ENCODE peak calls at places on chromosomes 16 and 17, in ten cellular contexts. One of them, this sample, is unnamed.

GRCh38 chr17:37651846-37652245 is 8.6 kb upstream of the DDX52 start:
- DNase-seq in K562: no peak
- DNase-seq in right lobe of liver: no peak
- DNase-seq in lower lobe of right lung: no peak
- DNase-seq in stomach: no peak
- DNase-seq in right atrium auricular region: no peak
- DNase-seq in mesendoderm: no peak
- DNase-seq in heart right ventricle: no peak
- DNase-seq in tibial nerve: no peak
- DNase-seq in breast epithelium: no peak
- DNase-seq in this sample: no peak

GRCh38 chr17:37698132-37698615 is 46.7 kb downstream of the HNF1B start:
- DNase-seq in breast epithelium: no peak
- DNase-seq in right lobe of liver: no peak
- DNase-seq in right atrium auricular region: no peak
- DNase-seq in K562: no peak
- DNase-seq in lower lobe of right lung: no peak
- DNase-seq in stomach: no peak
- DNase-seq in tibial nerve: no peak
- DNase-seq in mesendoderm: no peak
- DNase-seq in heart right ventricle: no peak
- DNase-seq in this sample: no peak

GRCh38 chr16:89476811-89477261 is 13.5 kb downstream of the ANKRD11 start:
- DNase-seq in stomach: no peak
- DNase-seq in lower lobe of right lung: no peak
- DNase-seq in mesendoderm: no peak
- DNase-seq in breast epithelium: no peak
- DNase-seq in right lobe of liver: no peak
- DNase-seq in heart right ventricle: no peak
- DNase-seq in right atrium auricular region: no peak
- DNase-seq in K562: no peak
- DNase-seq in tibial nerve: no peak
- DNase-seq in this sample: no peak

GRCh38 chr17:36188891-36189306 is 7.7 kb downstream of the CCL3L1 start:
- DNase-seq in right lobe of liver: no peak
- DNase-seq in mesendoderm: no peak
- DNase-seq in tibial nerve: no peak
- DNase-seq in lower lobe of right lung: peak; percentile 73
- DNase-seq in K562: no peak
- DNase-seq in right atrium auricular region: no peak
- DNase-seq in heart right ventricle: peak; percentile 56
- DNase-seq in breast epithelium: peak; percentile 74
- DNase-seq in stomach: no peak
- DNase-seq in this sample: no peak

GRCh38 chr17:77657821-77658220 is 300.7 kb upstream of the TNRC6C start:
- DNase-seq in tibial nerve: no peak
- DNase-seq in K562: no peak
- DNase-seq in breast epithelium: no peak
- DNase-seq in right atrium auricular region: no peak
- DNase-seq in stomach: no peak
- DNase-seq in lower lobe of right lung: no peak
- DNase-seq in right lobe of liver: no peak
- DNase-seq in heart right ventricle: no peak
- DNase-seq in mesendoderm: no peak
- DNase-seq in this sample: no peak

GRCh38 chr17:78719630-78720298 is 62.3 kb downstream of the CYTH1 start:
- DNase-seq in breast epithelium: no peak
- DNase-seq in right atrium auricular region: no peak
- DNase-seq in right lobe of liver: no peak
- DNase-seq in stomach: no peak
- DNase-seq in K562: no peak
- DNase-seq in mesendoderm: no peak
- DNase-seq in heart right ventricle: no peak
- DNase-seq in lower lobe of right lung: no peak
- DNase-seq in tibial nerve: no peak
- DNase-seq in this sample: no peak

GRCh38 chr17:80750263-80750662 is 205.6 kb downstream of the RPTOR start:
- DNase-seq in tibial nerve: no peak
- DNase-seq in lower lobe of right lung: no peak
- DNase-seq in right atrium auricular region: no peak
- DNase-seq in right lobe of liver: no peak
- DNase-seq in K562: no peak
- DNase-seq in stomach: no peak
- DNase-seq in breast epithelium: no peak
- DNase-seq in mesendoderm: no peak
- DNase-seq in heart right ventricle: no peak
- DNase-seq in this sample: no peak

GRCh38 chr16:64711026-64711425 is 410.8 kb downstream of the CDH11 start:
- DNase-seq in right atrium auricular region: no peak
- DNase-seq in breast epithelium: no peak
- DNase-seq in mesendoderm: no peak
- DNase-seq in right lobe of liver: no peak
- DNase-seq in tibial nerve: no peak
- DNase-seq in heart right ventricle: no peak
- DNase-seq in K562: no peak
- DNase-seq in lower lobe of right lung: no peak
- DNase-seq in stomach: no peak
- DNase-seq in this sample: no peak

GRCh38 chr17:72121164-72122001 is 563 bp downstream of the SOX9 start:
- DNase-seq in mesendoderm: peak; percentile 63
- DNase-seq in lower lobe of right lung: peak; percentile 61
- DNase-seq in right lobe of liver: peak; percentile 56
- DNase-seq in K562: no peak
- DNase-seq in tibial nerve: no peak
- DNase-seq in stomach: peak; percentile 50
- DNase-seq in heart right ventricle: peak; percentile 44
- DNase-seq in right atrium auricular region: peak; percentile 66
- DNase-seq in breast epithelium: no peak
- DNase-seq in this sample: no peak

GRCh38 chr16:1610071-1610840 is 1.6 kb downstream of the IFT140 start:
- DNase-seq in tibial nerve: peak; percentile 76
- DNase-seq in breast epithelium: peak; percentile 84
- DNase-seq in stomach: peak; percentile 93
- DNase-seq in K562: peak; percentile 89
- DNase-seq in lower lobe of right lung: peak; percentile 91
- DNase-seq in mesendoderm: peak; percentile 96
- DNase-seq in heart right ventricle: peak; percentile 86
- DNase-seq in right lobe of liver: peak; percentile 87
- DNase-seq in right atrium auricular region: peak; percentile 90
- DNase-seq in this sample: peak; percentile 90

GRCh38 chr16:50275428-50276127 is 9.2 kb downstream of the ADCY7 start:
- DNase-seq in K562: no peak
- DNase-seq in mesendoderm: no peak
- DNase-seq in lower lobe of right lung: no peak
- DNase-seq in tibial nerve: no peak
- DNase-seq in stomach: no peak
- DNase-seq in heart right ventricle: no peak
- DNase-seq in right atrium auricular region: no peak
- DNase-seq in breast epithelium: no peak
- DNase-seq in right lobe of liver: no peak
- DNase-seq in this sample: no peak

DNA sequence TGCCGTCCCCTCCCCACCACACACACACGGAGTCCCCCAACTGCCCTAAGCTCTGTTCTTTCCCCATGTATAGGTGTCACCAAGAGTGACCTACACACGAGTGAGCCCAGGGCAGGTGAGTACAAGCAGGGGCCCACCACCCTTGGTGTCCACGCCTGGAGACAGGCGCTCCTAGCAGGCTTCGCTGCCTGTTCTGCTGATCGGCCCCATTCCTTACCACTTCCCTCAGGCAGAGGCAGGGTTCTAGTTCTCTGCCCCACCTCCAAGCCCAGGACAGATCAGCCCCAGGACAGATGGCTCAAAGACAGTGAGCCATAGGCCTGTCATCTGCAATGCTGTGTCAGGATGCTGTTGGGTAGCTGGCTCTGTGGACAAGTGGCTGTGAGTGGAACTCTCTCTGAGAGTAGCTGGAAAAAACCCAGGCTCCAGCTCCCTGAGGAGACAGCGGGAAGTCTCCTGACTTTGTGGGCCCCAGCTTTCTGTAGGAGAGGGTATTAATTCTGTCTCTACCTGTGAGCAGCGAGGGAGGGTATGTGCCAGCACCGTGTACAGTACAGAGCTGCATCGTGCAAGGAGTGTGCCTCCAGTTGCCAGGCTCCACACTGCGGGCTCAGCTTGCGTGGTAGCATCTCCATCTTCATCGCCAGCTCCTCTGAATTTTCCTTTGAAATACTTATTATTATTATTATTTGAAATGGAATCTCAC is 897 bp downstream of the TP53I13 start:
- DNase-seq in heart right ventricle: peak; percentile 20
- DNase-seq in mesendoderm: peak; percentile 38
- DNase-seq in right atrium auricular region: peak; percentile 59
- DNase-seq in breast epithelium: peak; percentile 16
- DNase-seq in tibial nerve: peak; percentile 12
- DNase-seq in lower lobe of right lung: no peak
- DNase-seq in K562: no peak
- DNase-seq in right lobe of liver: peak; percentile 28
- DNase-seq in stomach: no peak
- DNase-seq in this sample: no peak
- H3K4me1 ChIP-seq in heart right ventricle: peaks cover 22% of the 10 kb centered on the region
- H3K4me1 ChIP-seq in mesendoderm: peaks cover 4% of the 10 kb centered on the region
- H3K4me1 ChIP-seq in right atrium auricular region: peaks cover 53% of the 10 kb centered on the region
- H3K4me1 ChIP-seq in breast epithelium: peaks cover 8% of the 10 kb centered on the region
- H3K4me1 ChIP-seq in tibial nerve: peaks cover 72% of the 10 kb centered on the region
- H3K4me1 ChIP-seq in lower lobe of right lung: peaks cover 48% of the 10 kb centered on the region
- H3K4me1 ChIP-seq in K562: peaks cover 3% of the 10 kb centered on the region
- H3K4me1 ChIP-seq in right lobe of liver: peaks cover 3% of the 10 kb centered on the region
- H3K4me1 ChIP-seq in stomach: peaks cover 43% of the 10 kb centered on the region
- H3K4me1 ChIP-seq in this sample: peaks cover 24% of the 10 kb centered on the region

GRCh38 chr16:85222151-85222863 is 110.0 kb upstream of the CIBAR2 start:
- DNase-seq in right lobe of liver: no peak
- DNase-seq in K562: no peak
- DNase-seq in breast epithelium: no peak
- DNase-seq in stomach: no peak
- DNase-seq in tibial nerve: no peak
- DNase-seq in right atrium auricular region: no peak
- DNase-seq in heart right ventricle: no peak
- DNase-seq in mesendoderm: peak; percentile 72
- DNase-seq in lower lobe of right lung: no peak
- DNase-seq in this sample: no peak
- H3K27ac ChIP-seq in right lobe of liver: no peak overlapping the region
- H3K27ac ChIP-seq in K562: no peak overlapping the region
- H3K27ac ChIP-seq in breast epithelium: no peak overlapping the region
- H3K27ac ChIP-seq in stomach: no peak overlapping the region
- H3K27ac ChIP-seq in tibial nerve: no peak overlapping the region
- H3K27ac ChIP-seq in right atrium auricular region: no peak overlapping the region
- H3K27ac ChIP-seq in heart right ventricle: no peak overlapping the region
- H3K27ac ChIP-seq in mesendoderm: no peak overlapping the region
- H3K27ac ChIP-seq in lower lobe of right lung: no peak overlapping the region
- H3K27ac ChIP-seq in this sample: no peak overlapping the region

DNA sequence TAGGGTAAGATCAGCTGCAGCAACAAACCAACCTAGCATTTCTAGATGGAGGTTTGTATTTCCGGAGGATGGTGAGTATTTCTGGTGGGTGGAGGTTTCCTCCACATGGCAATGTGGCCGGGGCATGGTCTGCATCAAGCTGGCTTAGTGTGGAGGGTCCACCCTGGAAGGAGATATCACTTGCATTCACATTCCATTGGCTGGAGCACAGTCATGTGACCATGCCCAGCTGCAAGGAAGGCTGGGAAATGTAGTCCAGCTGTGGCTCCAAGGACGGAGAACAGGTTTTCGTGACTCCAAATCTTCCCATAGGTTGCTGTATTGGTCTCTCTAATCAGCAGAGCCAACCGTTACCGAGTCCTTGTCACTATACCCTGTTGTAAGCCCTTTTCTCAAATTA is 68.7 kb downstream of the RAI1 start:
- DNase-seq in right atrium auricular region: no peak
- DNase-seq in mesendoderm: peak; percentile 95
- DNase-seq in heart right ventricle: peak; percentile 55
- DNase-seq in right lobe of liver: no peak
- DNase-seq in tibial nerve: no peak
- DNase-seq in breast epithelium: no peak
- DNase-seq in K562: peak; percentile 69
- DNase-seq in lower lobe of right lung: no peak
- DNase-seq in stomach: peak; percentile 48
- DNase-seq in this sample: peak; percentile 44
- H3K4me1 ChIP-seq in right atrium auricular region: peaks cover 70% of the 10 kb centered on the region
- H3K4me1 ChIP-seq in mesendoderm: peaks cover 14% of the 10 kb centered on the region
- H3K4me1 ChIP-seq in heart right ventricle: peaks cover 46% of the 10 kb centered on the region
- H3K4me1 ChIP-seq in right lobe of liver: no peaks in the 10 kb centered on the region
- H3K4me1 ChIP-seq in tibial nerve: peaks cover 74% of the 10 kb centered on the region
- H3K4me1 ChIP-seq in breast epithelium: peaks cover 16% of the 10 kb centered on the region
- H3K4me1 ChIP-seq in K562: peaks cover 21% of the 10 kb centered on the region
- H3K4me1 ChIP-seq in lower lobe of right lung: peaks cover 48% of the 10 kb centered on the region
- H3K4me1 ChIP-seq in stomach: peaks cover 23% of the 10 kb centered on the region
- H3K4me1 ChIP-seq in this sample: peaks cover 46% of the 10 kb centered on the region

GRCh38 chr16:15976225-15976812 is 26.9 kb downstream of the ABCC1 start:
- DNase-seq in stomach: no peak
- DNase-seq in heart right ventricle: no peak
- DNase-seq in K562: no peak
- DNase-seq in right lobe of liver: no peak
- DNase-seq in lower lobe of right lung: no peak
- DNase-seq in mesendoderm: peak; percentile 81
- DNase-seq in right atrium auricular region: no peak
- DNase-seq in breast epithelium: no peak
- DNase-seq in tibial nerve: no peak
- DNase-seq in this sample: no peak

GRCh38 chr16:15979801-15980200 is 30.4 kb downstream of the ABCC1 start:
- DNase-seq in K562: no peak
- DNase-seq in breast epithelium: no peak
- DNase-seq in right atrium auricular region: no peak
- DNase-seq in heart right ventricle: no peak
- DNase-seq in lower lobe of right lung: no peak
- DNase-seq in mesendoderm: no peak
- DNase-seq in tibial nerve: no peak
- DNase-seq in right lobe of liver: no peak
- DNase-seq in stomach: no peak
- DNase-seq in this sample: no peak

GRCh38 chr16:15973997-15974396 is 24.6 kb downstream of the ABCC1 start:
- DNase-seq in breast epithelium: no peak
- DNase-seq in right lobe of liver: no peak
- DNase-seq in tibial nerve: no peak
- DNase-seq in lower lobe of right lung: no peak
- DNase-seq in stomach: no peak
- DNase-seq in right atrium auricular region: no peak
- DNase-seq in K562: no peak
- DNase-seq in mesendoderm: no peak
- DNase-seq in heart right ventricle: no peak
- DNase-seq in this sample: no peak

GRCh38 chr16:15975172-15975571 is 25.8 kb downstream of the ABCC1 start:
- DNase-seq in tibial nerve: no peak
- DNase-seq in right atrium auricular region: no peak
- DNase-seq in K562: no peak
- DNase-seq in mesendoderm: no peak
- DNase-seq in stomach: no peak
- DNase-seq in heart right ventricle: no peak
- DNase-seq in lower lobe of right lung: no peak
- DNase-seq in breast epithelium: no peak
- DNase-seq in right lobe of liver: no peak
- DNase-seq in this sample: no peak

GRCh38 chr16:15976929-15977637 is 27.7 kb downstream of the ABCC1 start:
- DNase-seq in right lobe of liver: no peak
- DNase-seq in mesendoderm: no peak
- DNase-seq in K562: no peak
- DNase-seq in tibial nerve: no peak
- DNase-seq in lower lobe of right lung: no peak
- DNase-seq in heart right ventricle: no peak
- DNase-seq in breast epithelium: no peak
- DNase-seq in stomach: no peak
- DNase-seq in right atrium auricular region: peak; percentile 85
- DNase-seq in this sample: no peak
- H3K27ac ChIP-seq in right lobe of liver: no peak overlapping the region
- H3K27ac ChIP-seq in mesendoderm: no peak overlapping the region
- H3K27ac ChIP-seq in K562: no peak overlapping the region
- H3K27ac ChIP-seq in tibial nerve: peak overlapping the region; percentile 54
- H3K27ac ChIP-seq in lower lobe of right lung: peak overlapping the region; percentile 77
- H3K27ac ChIP-seq in heart right ventricle: peak overlapping the region; percentile 60
- H3K27ac ChIP-seq in breast epithelium: peak overlapping the region; percentile 66
- H3K27ac ChIP-seq in stomach: peak overlapping the region; percentile 85
- H3K27ac ChIP-seq in right atrium auricular region: peak overlapping the region; percentile 70
- H3K27ac ChIP-seq in this sample: no peak overlapping the region

This sample was measured in CD4-positive, alpha-beta memory T cell.